ENCODE peak calls at places on chromosomes 5 and 9, in five cellular contexts. V is GM23338; B is mammary epithelial cell; U is naive thymus-derived CD4-positive, alpha-beta T cell; I is gastrocnemius medialis. T is an unnamed sample.

GRCh38 chr9:75390951-75391350 is 302.6 kb downstream of the OSTF1 start:
- DNase-seq in V (no peak), B (no peak), U (no peak), I (no peak), T (no peak)

GRCh38 chr5:90709323-90710148 is 150.9 kb downstream of the ADGRV1 start:
- DNase-seq in V (peak; percentile 80), B (peak; percentile 27), U (no peak), I (no peak), T (no peak)

GRCh38 chr5:20347334-20347733 is 359.3 kb upstream of the CDH18 start:
- DNase-seq in V (no peak), B (no peak), U (no peak), I (no peak), T (no peak)

GRCh38 chr5:64518784-64519183 is 13.0 kb downstream of the RGS7BP start:
- DNase-seq in V (no peak), B (no peak), U (no peak), I (no peak), T (no peak)

GRCh38 chr5:80153586-80154126 is 102.2 kb downstream of the SERINC5 start:
- DNase-seq in V (no peak), B (peak; percentile 48), U (peak; percentile 57), I (no peak), T (no peak)

GRCh38 chr5:176748073-176748966 is 62.0 kb upstream of the UNC5A start:
- DNase-seq in V (no peak), B (peak; percentile 21), U (no peak), I (no peak), T (no peak)

GRCh38 chr9:34746526-34746925 is 36.6 kb upstream of the CCL21 start:
- DNase-seq in V (no peak), B (no peak), U (no peak), I (no peak), T (no peak)

GRCh38 chr9:122477346-122477745 is 380 bp downstream of the OR1J1 start:
- DNase-seq in V (no peak), B (no peak), U (no peak), I (no peak), T (no peak)

GRCh38 chr5:76762484-76762883 is 46.6 kb downstream of the F2R start:
- DNase-seq in V (no peak), B (no peak), U (no peak), I (no peak), T (no peak)

GRCh38 chr9:89712285-89712684 is 107.5 kb downstream of the GADD45G start:
- DNase-seq in V (no peak), B (no peak), U (no peak), I (no peak), T (no peak)

GRCh38 chr5:177189416-177189815 is 55.8 kb downstream of the NSD1 start:
- DNase-seq in V (no peak), B (no peak), U (no peak), I (no peak), T (no peak)

GRCh38 chr5:27041372-27041771 is 3.0 kb upstream of the CDH9 start:
- DNase-seq in V (no peak), B (no peak), U (no peak), I (no peak), T (no peak)

GRCh38 chr9:113990975-113991471 is 87.1 kb downstream of the AMBP start:
- DNase-seq in V (no peak), B (no peak), U (no peak), I (no peak), T (no peak)

GRCh38 chr5:76582252-76583162 is 40.7 kb downstream of the F2RL2 start:
- DNase-seq in V (no peak), B (peak; percentile 6), U (no peak), I (no peak), T (no peak)

GRCh38 chr9:133774799-133775198 is 36.6 kb upstream of the SARDH start:
- DNase-seq in V (no peak), B (no peak), U (no peak), I (no peak), T (no peak)

GRCh38 chr9:89687216-89687615 is 82.4 kb downstream of the GADD45G start:
- DNase-seq in V (no peak), B (no peak), U (no peak), I (no peak), T (no peak)

GRCh38 chr5:68480385-68480940 is 264.9 kb downstream of the PIK3R1 start:
- DNase-seq in V (no peak), B (no peak), U (no peak), I (no peak), T (no peak)

DNA sequence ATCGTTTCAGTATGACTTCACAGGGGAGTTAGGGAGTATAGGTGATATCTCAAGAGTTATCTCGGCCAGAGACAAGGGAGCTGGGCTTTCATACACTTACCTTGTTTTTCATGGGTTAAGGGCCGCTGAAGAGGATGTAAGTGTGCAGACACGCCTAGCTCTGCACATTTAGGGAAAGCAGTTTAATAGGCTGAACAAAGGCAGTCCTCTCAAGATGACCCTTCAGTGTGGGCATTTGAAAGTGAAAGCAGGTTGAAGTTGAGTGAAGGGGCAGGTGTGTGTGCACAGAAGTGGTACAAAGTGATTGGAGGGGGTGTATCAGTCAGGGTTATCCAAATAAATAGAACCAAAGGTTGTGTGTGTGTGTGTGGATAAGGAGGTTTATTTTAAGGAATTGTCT is 33.1 kb upstream of the PRXL2C start:
- DNase-seq in V (no peak), B (no peak), U (no peak), I (no peak), T (no peak)
- H3K4me3 ChIP-seq in V (peak overlapping the region; percentile 32), B (no peak overlapping the region), U (no peak overlapping the region), I (no peak overlapping the region), T (no peak overlapping the region)

DNA sequence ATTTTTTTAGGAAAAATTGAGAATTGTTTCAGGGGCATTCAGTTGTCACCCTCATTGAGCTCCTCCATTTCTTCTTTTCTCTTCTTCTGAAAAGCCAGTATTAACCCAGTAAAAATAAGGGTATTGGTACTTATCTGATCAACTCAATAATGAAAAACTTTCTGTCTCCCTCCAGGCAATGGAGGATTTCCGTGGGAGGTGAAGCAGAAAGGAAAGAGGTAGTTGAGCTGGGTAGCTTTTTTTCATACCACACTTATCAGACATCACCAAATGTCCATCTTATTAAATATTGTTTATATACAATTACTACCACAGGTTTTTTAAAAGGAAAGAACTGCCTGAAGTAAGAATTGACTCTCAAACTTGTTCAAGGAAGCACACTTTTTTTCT is 731.1 kb upstream of the ZNF608 start:
- DNase-seq in V (no peak), B (no peak), U (no peak), I (no peak), T (no peak)
- H3K27ac ChIP-seq in V (no peak overlapping the region), B (no peak overlapping the region), U (no peak overlapping the region), I (no peak overlapping the region), T (no peak overlapping the region)

DNA sequence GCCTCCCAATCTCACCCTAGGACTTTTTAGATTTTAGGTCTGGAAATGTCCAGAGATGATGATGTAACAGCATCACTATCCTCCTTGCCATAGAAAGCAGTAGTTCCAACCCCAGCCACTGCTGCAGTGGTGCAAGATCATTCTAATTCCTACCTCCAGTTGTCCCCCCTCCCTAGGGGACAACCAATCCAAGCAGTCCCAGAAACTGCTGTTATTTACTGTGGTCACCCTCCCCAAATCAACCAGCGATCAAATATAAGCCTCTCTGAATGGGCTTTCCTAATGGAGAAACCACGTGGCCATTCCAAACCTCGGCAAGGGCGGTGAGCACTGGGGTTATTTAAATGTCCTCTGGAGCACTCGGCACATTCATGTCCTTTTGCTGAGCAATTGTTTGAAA is 159.8 kb downstream of the SLF1 start:
- DNase-seq in V (peak; percentile 35), B (no peak), U (no peak), I (no peak), T (no peak)
- H3K4me3 ChIP-seq in V (no peak overlapping the region), B (no peak overlapping the region), U (no peak overlapping the region), I (no peak overlapping the region), T (no peak overlapping the region)

DNA sequence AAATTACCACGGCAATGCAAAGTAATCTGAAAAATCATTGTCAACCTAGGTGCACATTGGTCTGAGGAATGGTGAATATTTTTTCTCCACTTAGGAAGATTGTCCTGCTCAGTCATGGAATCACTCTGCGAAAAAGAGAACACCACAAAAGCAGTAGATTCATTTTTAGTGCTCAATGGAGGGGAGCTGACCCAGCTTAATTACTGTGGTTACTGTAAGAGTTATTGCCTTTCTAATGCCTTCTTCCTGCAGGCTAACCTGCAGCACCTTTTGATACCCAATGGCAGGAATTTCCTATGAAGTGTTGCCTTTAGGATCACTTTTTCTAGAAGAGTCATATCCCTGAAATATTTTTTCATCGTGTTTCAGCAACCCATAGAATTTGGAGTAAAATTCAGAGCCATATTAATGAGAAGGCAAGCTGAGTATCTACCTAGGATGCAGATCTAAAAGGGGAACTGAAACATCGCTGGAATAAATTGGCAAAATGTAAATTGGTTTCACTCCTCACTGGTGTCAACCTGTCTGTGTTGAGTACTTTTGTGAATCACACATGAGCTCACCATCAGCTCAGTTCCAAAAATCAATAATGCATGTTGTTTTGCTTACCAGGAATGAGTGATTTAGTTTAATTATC is 464.5 kb downstream of the CSNK1G3 start:
- DNase-seq in V (no peak), B (no peak), U (no peak), I (no peak), T (no peak)
- H3K27ac ChIP-seq in V (no peak overlapping the region), B (no peak overlapping the region), U (no peak overlapping the region), I (no peak overlapping the region), T (no peak overlapping the region)

DNA sequence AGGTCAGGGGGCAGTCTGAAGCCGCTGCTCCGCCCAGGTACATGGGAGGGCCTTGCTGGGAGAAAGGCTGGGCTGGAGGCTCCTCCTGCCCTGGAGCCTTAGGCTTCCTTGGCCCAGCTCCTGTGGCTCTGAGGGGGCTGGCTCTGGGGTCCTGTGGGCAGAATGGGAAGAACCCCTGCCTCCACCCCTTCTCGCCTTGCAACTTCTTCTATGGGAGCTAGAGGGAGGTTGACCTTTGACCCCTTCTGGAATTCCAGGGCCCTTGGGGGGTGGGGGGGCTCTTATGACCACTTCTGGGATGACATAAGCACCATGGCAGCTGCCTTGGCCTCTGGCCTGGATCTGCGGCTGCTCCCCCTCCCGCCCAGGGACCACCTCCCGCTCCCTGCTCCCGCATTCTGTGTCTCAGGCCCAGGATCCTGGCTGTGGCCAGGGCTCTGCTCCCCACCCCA is 32.2 kb downstream of the IER5L start:
- DNase-seq in V (peak; percentile 84), B (no peak), U (no peak), I (no peak), T (no peak)
- H3K4me3 ChIP-seq in V (no peak overlapping the region), B (no peak overlapping the region), U (no peak overlapping the region), I (no peak overlapping the region), T (no peak overlapping the region)